ENCODE peak calls at places on chromosome 7, in eight cellular contexts. One of them, this sample, is unnamed.
A peak's percentile ranks its signal among the peaks of the same experiment; 100 is the strongest.

GRCh38 chr7:129955993-129956543 is 3.3 kb upstream of the UBE2H start:
- DNase-seq in tibial nerve: no peak
- DNase-seq in breast epithelium: no peak
- DNase-seq in A549: no peak
- DNase-seq in uterus: no peak
- DNase-seq in K562: no peak
- DNase-seq in body of pancreas: no peak
- DNase-seq in ovary: no peak
- DNase-seq in this sample: no peak

GRCh38 chr7:43850348-43851116 is 18.8 kb downstream of the MRPS24 start:
- DNase-seq in body of pancreas: no peak
- DNase-seq in A549: no peak
- DNase-seq in ovary: no peak
- DNase-seq in breast epithelium: no peak
- DNase-seq in tibial nerve: no peak
- DNase-seq in K562: no peak
- DNase-seq in uterus: no peak
- DNase-seq in this sample: no peak

GRCh38 chr7:127983804-127984332 is 47.4 kb downstream of the LRRC4 start:
- DNase-seq in ovary: no peak
- DNase-seq in K562: peak; percentile 69
- DNase-seq in uterus: no peak
- DNase-seq in breast epithelium: no peak
- DNase-seq in A549: no peak
- DNase-seq in tibial nerve: no peak
- DNase-seq in body of pancreas: no peak
- DNase-seq in this sample: no peak

GRCh38 chr7:95691464-95691863 is 80.9 kb upstream of the DYNC1I1 start:
- DNase-seq in breast epithelium: no peak
- DNase-seq in uterus: no peak
- DNase-seq in K562: no peak
- DNase-seq in ovary: no peak
- DNase-seq in tibial nerve: no peak
- DNase-seq in A549: no peak
- DNase-seq in body of pancreas: no peak
- DNase-seq in this sample: no peak

GRCh38 chr7:13165854-13166253 is 478.4 kb downstream of the ARL4A start:
- DNase-seq in K562: no peak
- DNase-seq in A549: no peak
- DNase-seq in body of pancreas: no peak
- DNase-seq in tibial nerve: no peak
- DNase-seq in uterus: no peak
- DNase-seq in breast epithelium: no peak
- DNase-seq in ovary: no peak
- DNase-seq in this sample: no peak

GRCh38 chr7:104106106-104106505 is 101.7 kb downstream of the ORC5 start:
- DNase-seq in K562: no peak
- DNase-seq in breast epithelium: no peak
- DNase-seq in tibial nerve: no peak
- DNase-seq in body of pancreas: no peak
- DNase-seq in A549: no peak
- DNase-seq in ovary: no peak
- DNase-seq in uterus: no peak
- DNase-seq in this sample: no peak

GRCh38 chr7:94444808-94445207 is 50.1 kb downstream of the COL1A2 start:
- DNase-seq in uterus: no peak
- DNase-seq in K562: no peak
- DNase-seq in A549: no peak
- DNase-seq in tibial nerve: no peak
- DNase-seq in breast epithelium: no peak
- DNase-seq in body of pancreas: no peak
- DNase-seq in ovary: no peak
- DNase-seq in this sample: no peak

GRCh38 chr7:128947854-128948253 is 10.1 kb downstream of the IRF5 start:
- DNase-seq in body of pancreas: no peak
- DNase-seq in ovary: no peak
- DNase-seq in K562: no peak
- DNase-seq in tibial nerve: no peak
- DNase-seq in A549: no peak
- DNase-seq in breast epithelium: no peak
- DNase-seq in uterus: no peak
- DNase-seq in this sample: peak; percentile 49

GRCh38 chr7:140232959-140233649 is 56.3 kb upstream of the KDM7A start:
- DNase-seq in K562: no peak
- DNase-seq in ovary: no peak
- DNase-seq in breast epithelium: no peak
- DNase-seq in tibial nerve: no peak
- DNase-seq in uterus: no peak
- DNase-seq in A549: no peak
- DNase-seq in body of pancreas: no peak
- DNase-seq in this sample: no peak

GRCh38 chr7:1939434-1940401 is 269.6 kb downstream of the ELFN1 start:
- DNase-seq in K562: no peak
- DNase-seq in tibial nerve: no peak
- DNase-seq in breast epithelium: no peak
- DNase-seq in body of pancreas: no peak
- DNase-seq in uterus: no peak
- DNase-seq in A549: no peak
- DNase-seq in ovary: no peak
- DNase-seq in this sample: no peak

GRCh38 chr7:1940863-1941262 is 270.8 kb downstream of the ELFN1 start:
- DNase-seq in uterus: no peak
- DNase-seq in tibial nerve: no peak
- DNase-seq in K562: no peak
- DNase-seq in ovary: no peak
- DNase-seq in body of pancreas: no peak
- DNase-seq in breast epithelium: no peak
- DNase-seq in A549: no peak
- DNase-seq in this sample: no peak

GRCh38 chr7:1941464-1942025 is 271.5 kb downstream of the ELFN1 start:
- DNase-seq in ovary: no peak
- DNase-seq in uterus: no peak
- DNase-seq in breast epithelium: no peak
- DNase-seq in K562: no peak
- DNase-seq in A549: no peak
- DNase-seq in body of pancreas: no peak
- DNase-seq in tibial nerve: no peak
- DNase-seq in this sample: no peak

GRCh38 chr7:1938788-1939433 is 268.8 kb downstream of the ELFN1 start:
- DNase-seq in tibial nerve: no peak
- DNase-seq in breast epithelium: no peak
- DNase-seq in uterus: no peak
- DNase-seq in A549: no peak
- DNase-seq in body of pancreas: no peak
- DNase-seq in K562: no peak
- DNase-seq in ovary: no peak
- DNase-seq in this sample: no peak

GRCh38 chr7:1940402-1940786 is 270.3 kb downstream of the ELFN1 start:
- DNase-seq in breast epithelium: peak; percentile 35
- DNase-seq in A549: no peak
- DNase-seq in K562: peak; percentile 33
- DNase-seq in uterus: no peak
- DNase-seq in body of pancreas: peak; percentile 74
- DNase-seq in ovary: no peak
- DNase-seq in tibial nerve: no peak
- DNase-seq in this sample: peak; percentile 100
- TF ChIP-seq POLR2A in breast epithelium: no peak
- TF ChIP-seq POLR2A in A549: no peak
- TF ChIP-seq POLR2A in K562: no peak
- TF ChIP-seq POLR2A in uterus: no peak
- TF ChIP-seq POLR2A in body of pancreas: no peak
- TF ChIP-seq POLR2A in ovary: no peak
- TF ChIP-seq POLR2A in tibial nerve: no peak
- TF ChIP-seq POLR2A in this sample: peak; percentile 23

GRCh38 chr7:70795948-70796347 is 336.0 kb upstream of the GALNT17 start:
- DNase-seq in uterus: no peak
- DNase-seq in K562: no peak
- DNase-seq in ovary: no peak
- DNase-seq in body of pancreas: no peak
- DNase-seq in breast epithelium: no peak
- DNase-seq in tibial nerve: no peak
- DNase-seq in A549: no peak
- DNase-seq in this sample: no peak
- TF ChIP-seq POLR2A in uterus: no peak
- TF ChIP-seq POLR2A in K562: no peak
- TF ChIP-seq POLR2A in ovary: no peak
- TF ChIP-seq POLR2A in body of pancreas: no peak
- TF ChIP-seq POLR2A in breast epithelium: no peak
- TF ChIP-seq POLR2A in tibial nerve: no peak
- TF ChIP-seq POLR2A in A549: no peak
- TF ChIP-seq POLR2A in this sample: no peak

GRCh38 chr7:106664343-106664742 is 3.4 kb upstream of the CCDC71L start:
- DNase-seq in tibial nerve: no peak
- DNase-seq in body of pancreas: no peak
- DNase-seq in A549: no peak
- DNase-seq in K562: no peak
- DNase-seq in breast epithelium: no peak
- DNase-seq in ovary: no peak
- DNase-seq in uterus: no peak
- DNase-seq in this sample: no peak

GRCh38 chr7:106658504-106659368 is 2.2 kb downstream of the CCDC71L start:
- DNase-seq in tibial nerve: no peak
- DNase-seq in A549: no peak
- DNase-seq in K562: no peak
- DNase-seq in breast epithelium: no peak
- DNase-seq in ovary: no peak
- DNase-seq in uterus: no peak
- DNase-seq in body of pancreas: no peak
- DNase-seq in this sample: no peak

GRCh38 chr7:106659963-106660861 is 746 bp downstream of the CCDC71L start:
- DNase-seq in tibial nerve: peak; percentile 47
- DNase-seq in body of pancreas: peak; percentile 82
- DNase-seq in K562: peak; percentile 90
- DNase-seq in ovary: peak; percentile 84
- DNase-seq in breast epithelium: peak; percentile 56
- DNase-seq in A549: peak; percentile 92
- DNase-seq in uterus: peak; percentile 58
- DNase-seq in this sample: peak; percentile 77

GRCh38 chr7:106659369-106659962 is 1.5 kb downstream of the CCDC71L start:
- DNase-seq in K562: no peak
- DNase-seq in breast epithelium: no peak
- DNase-seq in uterus: no peak
- DNase-seq in ovary: no peak
- DNase-seq in A549: no peak
- DNase-seq in body of pancreas: no peak
- DNase-seq in tibial nerve: no peak
- DNase-seq in this sample: no peak

GRCh38 chr7:106660862-106661720 is at the start of gene CCDC71L:
- DNase-seq in ovary: peak; percentile 97
- DNase-seq in tibial nerve: peak; percentile 93
- DNase-seq in uterus: peak; percentile 96
- DNase-seq in body of pancreas: peak; percentile 96
- DNase-seq in breast epithelium: peak; percentile 94
- DNase-seq in K562: peak; percentile 99
- DNase-seq in A549: peak; percentile 89
- DNase-seq in this sample: peak; percentile 86
- TF ChIP-seq POLR2A in ovary: peak; percentile 54
- TF ChIP-seq POLR2A in tibial nerve: peak; percentile 68
- TF ChIP-seq POLR2A in uterus: peak; percentile 66
- TF ChIP-seq POLR2A in body of pancreas: peak; percentile 71
- TF ChIP-seq POLR2A in breast epithelium: peak; percentile 74
- TF ChIP-seq POLR2A in K562: peak; percentile 87
- TF ChIP-seq POLR2A in A549: peak; percentile 46
- TF ChIP-seq POLR2A in this sample: peak; percentile 69

GRCh38 chr7:151062399-151063211 is 3.2 kb downstream of the SLC4A2 start:
- DNase-seq in body of pancreas: peak; percentile 96
- DNase-seq in ovary: peak; percentile 77
- DNase-seq in uterus: peak; percentile 47
- DNase-seq in A549: peak; percentile 97
- DNase-seq in breast epithelium: no peak
- DNase-seq in K562: peak; percentile 96
- DNase-seq in tibial nerve: no peak
- DNase-seq in this sample: peak; percentile 57
- TF ChIP-seq POLR2A in body of pancreas: peak; percentile 56
- TF ChIP-seq POLR2A in ovary: no peak
- TF ChIP-seq POLR2A in uterus: no peak
- TF ChIP-seq POLR2A in A549: peak; percentile 31
- TF ChIP-seq POLR2A in breast epithelium: no peak
- TF ChIP-seq POLR2A in K562: peak; percentile 77
- TF ChIP-seq POLR2A in tibial nerve: no peak
- TF ChIP-seq POLR2A in this sample: no peak

GRCh38 chr7:138350701-138351357 is 109.2 kb upstream of the TRIM24 start:
- DNase-seq in tibial nerve: no peak
- DNase-seq in K562: peak; percentile 51
- DNase-seq in body of pancreas: no peak
- DNase-seq in ovary: no peak
- DNase-seq in breast epithelium: no peak
- DNase-seq in A549: no peak
- DNase-seq in uterus: no peak
- DNase-seq in this sample: no peak
- TF ChIP-seq POLR2A in tibial nerve: no peak
- TF ChIP-seq POLR2A in K562: no peak
- TF ChIP-seq POLR2A in body of pancreas: no peak
- TF ChIP-seq POLR2A in ovary: no peak
- TF ChIP-seq POLR2A in breast epithelium: no peak
- TF ChIP-seq POLR2A in A549: no peak
- TF ChIP-seq POLR2A in uterus: no peak
- TF ChIP-seq POLR2A in this sample: no peak

DNA sequence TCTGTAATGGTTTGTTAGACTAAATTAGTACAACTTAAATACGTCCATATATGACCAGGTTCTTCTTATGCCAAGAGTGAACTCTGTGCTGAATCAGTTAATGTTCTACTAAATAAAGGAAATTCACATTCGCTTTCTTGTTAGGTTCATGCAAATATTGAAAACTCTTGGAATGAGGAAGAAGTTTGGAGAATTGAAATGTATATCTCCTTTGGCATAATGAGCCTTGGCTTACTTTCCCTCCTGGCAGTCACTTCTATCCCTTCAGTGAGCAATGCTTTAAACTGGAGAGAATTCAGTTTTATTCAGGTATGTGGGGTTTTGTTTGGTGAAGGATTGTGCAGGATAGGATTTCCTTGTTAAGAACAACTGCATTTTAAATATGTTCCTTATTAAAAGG is 15.2 kb upstream of the CFAP69 start:
- DNase-seq in tibial nerve: no peak
- DNase-seq in K562: no peak
- DNase-seq in breast epithelium: no peak
- DNase-seq in ovary: no peak
- DNase-seq in uterus: no peak
- DNase-seq in A549: no peak
- DNase-seq in body of pancreas: no peak
- DNase-seq in this sample: no peak
- TF ChIP-seq POLR2A in tibial nerve: no peak
- TF ChIP-seq POLR2A in K562: no peak
- TF ChIP-seq POLR2A in breast epithelium: no peak
- TF ChIP-seq POLR2A in ovary: no peak
- TF ChIP-seq POLR2A in uterus: no peak
- TF ChIP-seq POLR2A in A549: no peak
- TF ChIP-seq POLR2A in body of pancreas: no peak
- TF ChIP-seq POLR2A in this sample: no peak

GRCh38 chr7:80134536-80135305 is at the start of gene GNAI1:
- DNase-seq in body of pancreas: peak; percentile 36
- DNase-seq in A549: peak; percentile 58
- DNase-seq in tibial nerve: no peak
- DNase-seq in ovary: peak; percentile 90
- DNase-seq in K562: no peak
- DNase-seq in breast epithelium: peak; percentile 23
- DNase-seq in uterus: peak; percentile 81
- DNase-seq in this sample: peak; percentile 67
- TF ChIP-seq POLR2A in body of pancreas: peak; percentile 57
- TF ChIP-seq POLR2A in A549: peak; percentile 77
- TF ChIP-seq POLR2A in tibial nerve: no peak
- TF ChIP-seq POLR2A in ovary: peak; percentile 30
- TF ChIP-seq POLR2A in K562: no peak
- TF ChIP-seq POLR2A in breast epithelium: no peak
- TF ChIP-seq POLR2A in uterus: peak; percentile 62
- TF ChIP-seq POLR2A in this sample: peak; percentile 89

This sample was measured in H54.